ENCODE peak calls at places on chromosomes 13 and 19, in ten cellular contexts. One of them, this sample, is unnamed.

GRCh38 chr19:9721861-9722260 is 46.7 kb downstream of the ZNF846 start:
- DNase-seq in activated CD8-positive, alpha-beta T cell treated with anti-CD3 and anti-CD28 coated beads, Interleukin-2, amount 10 ng/mL, durations not matched to agents 7 days and 5 days: no peak
- DNase-seq in nucleus accumbens: no peak
- DNase-seq in HFF-Myc: no peak
- DNase-seq in activated CD4-positive, alpha-beta T cell treated with anti-CD3 and anti-CD28 coated beads for 4 hours: no peak
- DNase-seq in non-pigmented ciliary epithelial cell: no peak
- DNase-seq in AG10803: no peak
- DNase-seq in H9: peak; percentile 26
- DNase-seq in AG09319: no peak
- DNase-seq in right cardiac atrium: no peak
- DNase-seq in this sample: no peak

GRCh38 chr19:30688696-30689095 is 316.5 kb downstream of the ZNF536 start:
- DNase-seq in activated CD8-positive, alpha-beta T cell treated with anti-CD3 and anti-CD28 coated beads, Interleukin-2, amount 10 ng/mL, durations not matched to agents 7 days and 5 days: no peak
- DNase-seq in nucleus accumbens: no peak
- DNase-seq in HFF-Myc: no peak
- DNase-seq in activated CD4-positive, alpha-beta T cell treated with anti-CD3 and anti-CD28 coated beads for 4 hours: no peak
- DNase-seq in non-pigmented ciliary epithelial cell: no peak
- DNase-seq in AG10803: no peak
- DNase-seq in H9: no peak
- DNase-seq in AG09319: no peak
- DNase-seq in right cardiac atrium: no peak
- DNase-seq in this sample: no peak

GRCh38 chr19:7673995-7674667 is 2.8 kb upstream of the MCEMP1 start:
- DNase-seq in activated CD8-positive, alpha-beta T cell treated with anti-CD3 and anti-CD28 coated beads, Interleukin-2, amount 10 ng/mL, durations not matched to agents 7 days and 5 days: peak; percentile 48
- DNase-seq in nucleus accumbens: peak; percentile 41
- DNase-seq in HFF-Myc: peak; percentile 42
- DNase-seq in activated CD4-positive, alpha-beta T cell treated with anti-CD3 and anti-CD28 coated beads for 4 hours: no peak
- DNase-seq in non-pigmented ciliary epithelial cell: no peak
- DNase-seq in AG10803: peak; percentile 63
- DNase-seq in H9: peak; percentile 75
- DNase-seq in AG09319: peak; percentile 41
- DNase-seq in right cardiac atrium: peak; percentile 83
- DNase-seq in this sample: peak; percentile 70

GRCh38 chr19:18649371-18650047 is 12.7 kb downstream of the KLHL26 start:
- DNase-seq in activated CD8-positive, alpha-beta T cell treated with anti-CD3 and anti-CD28 coated beads, Interleukin-2, amount 10 ng/mL, durations not matched to agents 7 days and 5 days: no peak
- DNase-seq in nucleus accumbens: peak; percentile 49
- DNase-seq in HFF-Myc: no peak
- DNase-seq in activated CD4-positive, alpha-beta T cell treated with anti-CD3 and anti-CD28 coated beads for 4 hours: no peak
- DNase-seq in non-pigmented ciliary epithelial cell: no peak
- DNase-seq in AG10803: peak; percentile 32
- DNase-seq in H9: peak; percentile 62
- DNase-seq in AG09319: no peak
- DNase-seq in right cardiac atrium: peak; percentile 92
- DNase-seq in this sample: peak; percentile 86

GRCh38 chr19:14511245-14511625 is 7.0 kb downstream of the DNAJB1 start:
- DNase-seq in activated CD8-positive, alpha-beta T cell treated with anti-CD3 and anti-CD28 coated beads, Interleukin-2, amount 10 ng/mL, durations not matched to agents 7 days and 5 days: no peak
- DNase-seq in nucleus accumbens: no peak
- DNase-seq in HFF-Myc: no peak
- DNase-seq in activated CD4-positive, alpha-beta T cell treated with anti-CD3 and anti-CD28 coated beads for 4 hours: no peak
- DNase-seq in non-pigmented ciliary epithelial cell: no peak
- DNase-seq in AG10803: no peak
- DNase-seq in H9: no peak
- DNase-seq in AG09319: no peak
- DNase-seq in right cardiac atrium: no peak
- DNase-seq in this sample: no peak

GRCh38 chr13:92974905-92975429 is 251.6 kb upstream of the GPC6 start:
- DNase-seq in activated CD8-positive, alpha-beta T cell treated with anti-CD3 and anti-CD28 coated beads, Interleukin-2, amount 10 ng/mL, durations not matched to agents 7 days and 5 days: no peak
- DNase-seq in nucleus accumbens: no peak
- DNase-seq in HFF-Myc: no peak
- DNase-seq in activated CD4-positive, alpha-beta T cell treated with anti-CD3 and anti-CD28 coated beads for 4 hours: no peak
- DNase-seq in non-pigmented ciliary epithelial cell: no peak
- DNase-seq in AG10803: no peak
- DNase-seq in H9: no peak
- DNase-seq in AG09319: no peak
- DNase-seq in right cardiac atrium: peak; percentile 10
- DNase-seq in this sample: no peak

GRCh38 chr19:45765365-45766292 is 3.4 kb downstream of the SIX5 start:
- DNase-seq in activated CD8-positive, alpha-beta T cell treated with anti-CD3 and anti-CD28 coated beads, Interleukin-2, amount 10 ng/mL, durations not matched to agents 7 days and 5 days: no peak
- DNase-seq in nucleus accumbens: no peak
- DNase-seq in HFF-Myc: no peak
- DNase-seq in activated CD4-positive, alpha-beta T cell treated with anti-CD3 and anti-CD28 coated beads for 4 hours: no peak
- DNase-seq in non-pigmented ciliary epithelial cell: no peak
- DNase-seq in AG10803: no peak
- DNase-seq in H9: no peak
- DNase-seq in AG09319: no peak
- DNase-seq in right cardiac atrium: peak; percentile 77
- DNase-seq in this sample: no peak

GRCh38 chr13:67224148-67224846 is 5.8 kb downstream of the PCDH9 start:
- DNase-seq in activated CD8-positive, alpha-beta T cell treated with anti-CD3 and anti-CD28 coated beads, Interleukin-2, amount 10 ng/mL, durations not matched to agents 7 days and 5 days: peak; percentile 48
- DNase-seq in nucleus accumbens: peak; percentile 86
- DNase-seq in HFF-Myc: peak; percentile 39
- DNase-seq in activated CD4-positive, alpha-beta T cell treated with anti-CD3 and anti-CD28 coated beads for 4 hours: peak; percentile 39
- DNase-seq in non-pigmented ciliary epithelial cell: peak; percentile 67
- DNase-seq in AG10803: peak; percentile 67
- DNase-seq in H9: peak; percentile 51
- DNase-seq in AG09319: peak; percentile 29
- DNase-seq in right cardiac atrium: peak; percentile 90
- DNase-seq in this sample: peak; percentile 73

GRCh38 chr13:28584873-28585317 is 74.0 kb upstream of the POMP start:
- DNase-seq in activated CD8-positive, alpha-beta T cell treated with anti-CD3 and anti-CD28 coated beads, Interleukin-2, amount 10 ng/mL, durations not matched to agents 7 days and 5 days: no peak
- DNase-seq in nucleus accumbens: no peak
- DNase-seq in HFF-Myc: no peak
- DNase-seq in activated CD4-positive, alpha-beta T cell treated with anti-CD3 and anti-CD28 coated beads for 4 hours: no peak
- DNase-seq in non-pigmented ciliary epithelial cell: peak; percentile 28
- DNase-seq in AG10803: peak; percentile 79
- DNase-seq in H9: no peak
- DNase-seq in AG09319: peak; percentile 30
- DNase-seq in right cardiac atrium: no peak
- DNase-seq in this sample: no peak

GRCh38 chr19:10927691-10928562 is 512 bp downstream of the YIPF2 start:
- DNase-seq in activated CD8-positive, alpha-beta T cell treated with anti-CD3 and anti-CD28 coated beads, Interleukin-2, amount 10 ng/mL, durations not matched to agents 7 days and 5 days: peak; percentile 30
- DNase-seq in nucleus accumbens: no peak
- DNase-seq in HFF-Myc: no peak
- DNase-seq in activated CD4-positive, alpha-beta T cell treated with anti-CD3 and anti-CD28 coated beads for 4 hours: peak; percentile 18
- DNase-seq in non-pigmented ciliary epithelial cell: no peak
- DNase-seq in AG10803: peak; percentile 25
- DNase-seq in H9: no peak
- DNase-seq in AG09319: no peak
- DNase-seq in right cardiac atrium: no peak
- DNase-seq in this sample: no peak

GRCh38 chr19:2056810-2057192 is 5.8 kb upstream of the MKNK2 start:
- DNase-seq in activated CD8-positive, alpha-beta T cell treated with anti-CD3 and anti-CD28 coated beads, Interleukin-2, amount 10 ng/mL, durations not matched to agents 7 days and 5 days: no peak
- DNase-seq in nucleus accumbens: no peak
- DNase-seq in HFF-Myc: no peak
- DNase-seq in activated CD4-positive, alpha-beta T cell treated with anti-CD3 and anti-CD28 coated beads for 4 hours: no peak
- DNase-seq in non-pigmented ciliary epithelial cell: no peak
- DNase-seq in AG10803: no peak
- DNase-seq in H9: peak; percentile 26
- DNase-seq in AG09319: no peak
- DNase-seq in right cardiac atrium: peak; percentile 72
- DNase-seq in this sample: no peak

GRCh38 chr13:94233401-94233800 is 246.1 kb downstream of the DCT start:
- DNase-seq in activated CD8-positive, alpha-beta T cell treated with anti-CD3 and anti-CD28 coated beads, Interleukin-2, amount 10 ng/mL, durations not matched to agents 7 days and 5 days: no peak
- DNase-seq in nucleus accumbens: peak; percentile 9
- DNase-seq in HFF-Myc: peak; percentile 69
- DNase-seq in activated CD4-positive, alpha-beta T cell treated with anti-CD3 and anti-CD28 coated beads for 4 hours: no peak
- DNase-seq in non-pigmented ciliary epithelial cell: peak; percentile 91
- DNase-seq in AG10803: peak; percentile 85
- DNase-seq in H9: no peak
- DNase-seq in AG09319: peak; percentile 54
- DNase-seq in right cardiac atrium: no peak
- DNase-seq in this sample: peak; percentile 20

GRCh38 chr13:74575729-74576125 is 441.5 kb upstream of the KLF12 start:
- DNase-seq in activated CD8-positive, alpha-beta T cell treated with anti-CD3 and anti-CD28 coated beads, Interleukin-2, amount 10 ng/mL, durations not matched to agents 7 days and 5 days: peak; percentile 70
- DNase-seq in nucleus accumbens: peak; percentile 74
- DNase-seq in HFF-Myc: no peak
- DNase-seq in activated CD4-positive, alpha-beta T cell treated with anti-CD3 and anti-CD28 coated beads for 4 hours: peak; percentile 16
- DNase-seq in non-pigmented ciliary epithelial cell: no peak
- DNase-seq in AG10803: peak; percentile 46
- DNase-seq in H9: peak; percentile 81
- DNase-seq in AG09319: no peak
- DNase-seq in right cardiac atrium: peak; percentile 96
- DNase-seq in this sample: peak; percentile 88

GRCh38 chr13:39825886-39826285 is 170.4 kb downstream of the COG6 start:
- DNase-seq in activated CD8-positive, alpha-beta T cell treated with anti-CD3 and anti-CD28 coated beads, Interleukin-2, amount 10 ng/mL, durations not matched to agents 7 days and 5 days: no peak
- DNase-seq in nucleus accumbens: no peak
- DNase-seq in HFF-Myc: no peak
- DNase-seq in activated CD4-positive, alpha-beta T cell treated with anti-CD3 and anti-CD28 coated beads for 4 hours: no peak
- DNase-seq in non-pigmented ciliary epithelial cell: no peak
- DNase-seq in AG10803: no peak
- DNase-seq in H9: no peak
- DNase-seq in AG09319: no peak
- DNase-seq in right cardiac atrium: no peak
- DNase-seq in this sample: no peak

GRCh38 chr13:95059306-95059705 is 241.9 kb downstream of the ABCC4 start:
- DNase-seq in activated CD8-positive, alpha-beta T cell treated with anti-CD3 and anti-CD28 coated beads, Interleukin-2, amount 10 ng/mL, durations not matched to agents 7 days and 5 days: no peak
- DNase-seq in nucleus accumbens: no peak
- DNase-seq in HFF-Myc: no peak
- DNase-seq in activated CD4-positive, alpha-beta T cell treated with anti-CD3 and anti-CD28 coated beads for 4 hours: no peak
- DNase-seq in non-pigmented ciliary epithelial cell: no peak
- DNase-seq in AG10803: no peak
- DNase-seq in H9: no peak
- DNase-seq in AG09319: no peak
- DNase-seq in right cardiac atrium: no peak
- DNase-seq in this sample: no peak

GRCh38 chr13:46012404-46012803 is 40.1 kb downstream of the ZC3H13 start:
- DNase-seq in activated CD8-positive, alpha-beta T cell treated with anti-CD3 and anti-CD28 coated beads, Interleukin-2, amount 10 ng/mL, durations not matched to agents 7 days and 5 days: no peak
- DNase-seq in nucleus accumbens: no peak
- DNase-seq in HFF-Myc: no peak
- DNase-seq in activated CD4-positive, alpha-beta T cell treated with anti-CD3 and anti-CD28 coated beads for 4 hours: no peak
- DNase-seq in non-pigmented ciliary epithelial cell: no peak
- DNase-seq in AG10803: no peak
- DNase-seq in H9: no peak
- DNase-seq in AG09319: no peak
- DNase-seq in right cardiac atrium: no peak
- DNase-seq in this sample: no peak

GRCh38 chr19:47226426-47227346 is 4.3 kb downstream of the BBC3 start:
- DNase-seq in activated CD8-positive, alpha-beta T cell treated with anti-CD3 and anti-CD28 coated beads, Interleukin-2, amount 10 ng/mL, durations not matched to agents 7 days and 5 days: peak; percentile 85
- DNase-seq in nucleus accumbens: peak; percentile 12
- DNase-seq in HFF-Myc: peak; percentile 53
- DNase-seq in activated CD4-positive, alpha-beta T cell treated with anti-CD3 and anti-CD28 coated beads for 4 hours: peak; percentile 44
- DNase-seq in non-pigmented ciliary epithelial cell: no peak
- DNase-seq in AG10803: peak; percentile 93
- DNase-seq in H9: peak; percentile 75
- DNase-seq in AG09319: peak; percentile 67
- DNase-seq in right cardiac atrium: peak; percentile 94
- DNase-seq in this sample: peak; percentile 89

GRCh38 chr13:78317030-78317429 is 286.3 kb downstream of the POU4F1 start:
- DNase-seq in activated CD8-positive, alpha-beta T cell treated with anti-CD3 and anti-CD28 coated beads, Interleukin-2, amount 10 ng/mL, durations not matched to agents 7 days and 5 days: no peak
- DNase-seq in nucleus accumbens: no peak
- DNase-seq in HFF-Myc: peak; percentile 2
- DNase-seq in activated CD4-positive, alpha-beta T cell treated with anti-CD3 and anti-CD28 coated beads for 4 hours: no peak
- DNase-seq in non-pigmented ciliary epithelial cell: no peak
- DNase-seq in AG10803: no peak
- DNase-seq in H9: no peak
- DNase-seq in AG09319: no peak
- DNase-seq in right cardiac atrium: no peak
- DNase-seq in this sample: no peak

GRCh38 chr19:46728693-46729339 is 11.9 kb upstream of the PRKD2 start:
- DNase-seq in activated CD8-positive, alpha-beta T cell treated with anti-CD3 and anti-CD28 coated beads, Interleukin-2, amount 10 ng/mL, durations not matched to agents 7 days and 5 days: peak; percentile 87
- DNase-seq in nucleus accumbens: peak; percentile 40
- DNase-seq in HFF-Myc: no peak
- DNase-seq in activated CD4-positive, alpha-beta T cell treated with anti-CD3 and anti-CD28 coated beads for 4 hours: peak; percentile 77
- DNase-seq in non-pigmented ciliary epithelial cell: no peak
- DNase-seq in AG10803: peak; percentile 43
- DNase-seq in H9: peak; percentile 77
- DNase-seq in AG09319: no peak
- DNase-seq in right cardiac atrium: peak; percentile 93
- DNase-seq in this sample: peak; percentile 80

GRCh38 chr19:23345838-23346237 is 49.4 kb downstream of the ZNF91 start:
- DNase-seq in activated CD8-positive, alpha-beta T cell treated with anti-CD3 and anti-CD28 coated beads, Interleukin-2, amount 10 ng/mL, durations not matched to agents 7 days and 5 days: no peak
- DNase-seq in nucleus accumbens: no peak
- DNase-seq in HFF-Myc: no peak
- DNase-seq in activated CD4-positive, alpha-beta T cell treated with anti-CD3 and anti-CD28 coated beads for 4 hours: no peak
- DNase-seq in non-pigmented ciliary epithelial cell: no peak
- DNase-seq in AG10803: no peak
- DNase-seq in H9: peak; percentile 41
- DNase-seq in AG09319: no peak
- DNase-seq in right cardiac atrium: no peak
- DNase-seq in this sample: no peak

GRCh38 chr13:99308481-99309087 is 1.4 kb upstream of the GPR183 start:
- DNase-seq in activated CD8-positive, alpha-beta T cell treated with anti-CD3 and anti-CD28 coated beads, Interleukin-2, amount 10 ng/mL, durations not matched to agents 7 days and 5 days: no peak
- DNase-seq in nucleus accumbens: peak; percentile 10
- DNase-seq in HFF-Myc: no peak
- DNase-seq in activated CD4-positive, alpha-beta T cell treated with anti-CD3 and anti-CD28 coated beads for 4 hours: no peak
- DNase-seq in non-pigmented ciliary epithelial cell: no peak
- DNase-seq in AG10803: peak; percentile 68
- DNase-seq in H9: no peak
- DNase-seq in AG09319: no peak
- DNase-seq in right cardiac atrium: no peak
- DNase-seq in this sample: no peak

GRCh38 chr13:45949161-45949560 is 97.6 kb upstream of the SIAH3 start:
- DNase-seq in activated CD8-positive, alpha-beta T cell treated with anti-CD3 and anti-CD28 coated beads, Interleukin-2, amount 10 ng/mL, durations not matched to agents 7 days and 5 days: no peak
- DNase-seq in nucleus accumbens: no peak
- DNase-seq in HFF-Myc: no peak
- DNase-seq in activated CD4-positive, alpha-beta T cell treated with anti-CD3 and anti-CD28 coated beads for 4 hours: no peak
- DNase-seq in non-pigmented ciliary epithelial cell: peak; percentile 32
- DNase-seq in AG10803: peak; percentile 38
- DNase-seq in H9: no peak
- DNase-seq in AG09319: no peak
- DNase-seq in right cardiac atrium: peak; percentile 61
- DNase-seq in this sample: no peak

This sample was measured in left ventricle myocardium inferior.